ENCODE peak calls at places on chromosome 6, in seven cellular contexts. F is upper lobe of left lung, E is hepatocyte, B is IMR-90, X is pancreas, Q is iPS DF 6.9, R is tibial artery. O is an unnamed sample. For H3K36me3 and H3K27me3, the result is how much of the 10 kb centered on the place peaks cover.

GRCh38 chr6:11364971-11365397 is 132.5 kb upstream of the NEDD9 start:
- DNase-seq in X (peak), Q (no peak), R (no peak), E (peak), F (no peak), B (no peak), O (no peak)

GRCh38 chr6:31940256-31940664 is 5.6 kb upstream of the CFB start:
- DNase-seq in R (no peak), E (peak), Q (no peak), F (no peak), B (peak), X (no peak), O (no peak)

GRCh38 chr6:7784706-7785105 is 58.8 kb downstream of the BMP6 start:
- DNase-seq in Q (no peak), F (no peak), R (no peak), B (no peak), E (no peak), X (no peak), O (no peak)

GRCh38 chr6:54813901-54814300 is 32.7 kb upstream of the FAM83B start:
- DNase-seq in X (no peak), R (no peak), E (no peak), F (no peak), B (peak), Q (no peak), O (no peak)

GRCh38 chr6:89895273-89895874 is 1.1 kb downstream of the GJA10 start:
- DNase-seq in Q (peak), E (peak), X (no peak), R (no peak), B (peak), F (no peak), O (peak)

GRCh38 chr6:141169419-141169818 is 963.3 kb upstream of the GJE1 start:
- DNase-seq in Q (peak), E (no peak), R (no peak), X (no peak), F (no peak), B (peak), O (no peak)

GRCh38 chr6:906920-907319 is 214.0 kb upstream of the EXOC2 start:
- DNase-seq in R (no peak), X (no peak), B (peak), F (no peak), E (no peak), Q (no peak), O (no peak)

GRCh38 chr6:131868836-131869235 is 61.0 kb downstream of the ENPP1 start:
- DNase-seq in B (peak), X (no peak), Q (no peak), F (no peak), R (no peak), E (no peak), O (no peak)

GRCh38 chr6:30615958-30616810 is 859 bp downstream of the PPP1R10 start:
- DNase-seq in B (no peak), R (no peak), X (no peak), Q (no peak), E (peak), F (no peak), O (no peak)

GRCh38 chr6:118168421-118168820 is 261.4 kb downstream of the SLC35F1 start:
- DNase-seq in R (no peak), Q (no peak), F (no peak), E (no peak), B (no peak), X (no peak), O (no peak)

GRCh38 chr6:39302011-39302410 is 12.2 kb downstream of the KCNK17 start:
- DNase-seq in Q (no peak), R (no peak), X (no peak), B (no peak), F (no peak), E (no peak), O (no peak)

GRCh38 chr6:39301606-39302005 is 12.6 kb downstream of the KCNK17 start:
- DNase-seq in B (no peak), Q (peak), F (no peak), E (no peak), R (no peak), X (no peak), O (peak)

GRCh38 chr6:39304951-39305350 is 9.3 kb downstream of the KCNK17 start:
- DNase-seq in E (no peak), F (no peak), X (no peak), Q (no peak), R (no peak), B (no peak), O (no peak)

GRCh38 chr6:39303425-39304153 is 10.6 kb downstream of the KCNK17 start:
- DNase-seq in E (no peak), X (no peak), B (no peak), Q (no peak), F (peak), R (no peak), O (no peak)

GRCh38 chr6:39302669-39303424 is 11.4 kb downstream of the KCNK17 start:
- DNase-seq in F (peak), E (peak), X (peak), B (peak), R (peak), Q (peak), O (peak)
- H3K4me3 ChIP-seq in F (no peak), E (no peak), X (no peak), B (no peak), R (no peak), Q (no peak), O (no peak)

GRCh38 chr6:37284781-37285180 is 26.8 kb upstream of the TMEM217 start:
- DNase-seq in F (no peak), E (no peak), R (no peak), X (no peak), B (no peak), Q (no peak), O (peak)
- H3K36me3 ChIP-seq in F (under half), E (under half), R (under half), X (under half), B (under half), Q (under half), O (under half)

GRCh38 chr6:20021795-20022194 is 184.6 kb downstream of the ID4 start:
- DNase-seq in R (no peak), B (no peak), F (no peak), E (no peak), Q (no peak), X (no peak), O (no peak)

GRCh38 chr6:20025681-20026080 is 186.6 kb downstream of the MBOAT1 start:
- DNase-seq in R (no peak), E (no peak), B (no peak), F (no peak), X (no peak), Q (no peak), O (no peak)

GRCh38 chr6:20024979-20025378 is 187.3 kb downstream of the MBOAT1 start:
- DNase-seq in F (no peak), B (no peak), X (no peak), E (no peak), R (no peak), Q (no peak), O (no peak)

GRCh38 chr6:20020526-20020925 is 183.4 kb downstream of the ID4 start:
- DNase-seq in Q (no peak), X (no peak), B (no peak), R (no peak), E (no peak), F (no peak), O (no peak)

GRCh38 chr6:20024316-20024673 is 187.1 kb downstream of the ID4 start:
- DNase-seq in E (no peak), F (no peak), B (no peak), R (no peak), Q (no peak), X (no peak), O (no peak)
- H3K27me3 ChIP-seq in E (under half), F (under half), B (under half), R (under half), Q (under half), X (under half), O (under half)

GRCh38 chr6:125750692-125751333 is 1.4 kb downstream of the HEY2 start:
- DNase-seq in Q (no peak), B (no peak), R (no peak), F (no peak), E (no peak), X (no peak), O (no peak)
- H3K4me3 ChIP-seq in Q (peak), B (no peak), R (peak), F (peak), E (no peak), X (no peak), O (no peak)

GRCh38 chr6:56484669-56485068 is 158.0 kb downstream of the DST start:
- DNase-seq in Q (no peak), F (no peak), E (no peak), R (no peak), X (no peak), B (peak), O (no peak)

GRCh38 chr6:56483929-56484328 is 158.8 kb downstream of the DST start:
- DNase-seq in X (no peak), F (no peak), E (no peak), R (no peak), B (peak), Q (no peak), O (no peak)

GRCh38 chr6:56488281-56488680 is 154.4 kb downstream of the DST start:
- DNase-seq in Q (no peak), E (no peak), R (no peak), B (no peak), F (no peak), X (no peak), O (no peak)

GRCh38 chr6:56489559-56489958 is 153.1 kb downstream of the DST start:
- DNase-seq in R (no peak), X (no peak), Q (no peak), B (no peak), F (no peak), E (no peak), O (no peak)

GRCh38 chr6:56486681-56487080 is 156.0 kb downstream of the DST start:
- DNase-seq in E (no peak), X (no peak), Q (no peak), B (no peak), R (no peak), F (no peak), O (no peak)
- H3K36me3 ChIP-seq in E (under half), X (under half), Q (under half), B (under half), R (half or more), F (under half), O (under half)